ENCODE peak calls at places on chromosome 3, in nine cellular contexts. One of them, this sample, is unnamed.

GRCh38 chr3:8835385-8835784 is 66.0 kb upstream of the OXTR start:
- DNase-seq in CD4-positive, CD25-positive, alpha-beta regulatory T cell: no peak
- DNase-seq in A549: no peak
- DNase-seq in effector memory CD8-positive, alpha-beta T cell: no peak
- DNase-seq in NCI-H82: no peak
- DNase-seq in heart left ventricle: no peak
- DNase-seq in MG63: no peak
- DNase-seq in RWPE1: no peak
- DNase-seq in stimulated activated CD4-positive, alpha-beta T cell treated with anti-CD3 and anti-CD28 coated beads, Interleukin-2, amount 100 ng/mL, for 48 hours: no peak
- DNase-seq in this sample: no peak

GRCh38 chr3:17431004-17431403 is 311.4 kb downstream of the TBC1D5 start:
- DNase-seq in CD4-positive, CD25-positive, alpha-beta regulatory T cell: peak
- DNase-seq in A549: peak
- DNase-seq in effector memory CD8-positive, alpha-beta T cell: no peak
- DNase-seq in NCI-H82: peak
- DNase-seq in heart left ventricle: no peak
- DNase-seq in MG63: no peak
- DNase-seq in RWPE1: peak
- DNase-seq in stimulated activated CD4-positive, alpha-beta T cell treated with anti-CD3 and anti-CD28 coated beads, Interleukin-2, amount 100 ng/mL, for 48 hours: no peak
- DNase-seq in this sample: peak

GRCh38 chr3:14374444-14374883 is 27.9 kb upstream of the SLC6A6 start:
- DNase-seq in CD4-positive, CD25-positive, alpha-beta regulatory T cell: no peak
- DNase-seq in A549: no peak
- DNase-seq in effector memory CD8-positive, alpha-beta T cell: no peak
- DNase-seq in NCI-H82: no peak
- DNase-seq in heart left ventricle: peak
- DNase-seq in MG63: no peak
- DNase-seq in RWPE1: no peak
- DNase-seq in stimulated activated CD4-positive, alpha-beta T cell treated with anti-CD3 and anti-CD28 coated beads, Interleukin-2, amount 100 ng/mL, for 48 hours: no peak
- DNase-seq in this sample: peak

GRCh38 chr3:21226086-21226485 is 524.9 kb downstream of the ZNF385D start:
- DNase-seq in CD4-positive, CD25-positive, alpha-beta regulatory T cell: no peak
- DNase-seq in A549: no peak
- DNase-seq in effector memory CD8-positive, alpha-beta T cell: no peak
- DNase-seq in NCI-H82: no peak
- DNase-seq in heart left ventricle: peak
- DNase-seq in MG63: no peak
- DNase-seq in RWPE1: no peak
- DNase-seq in stimulated activated CD4-positive, alpha-beta T cell treated with anti-CD3 and anti-CD28 coated beads, Interleukin-2, amount 100 ng/mL, for 48 hours: no peak
- DNase-seq in this sample: no peak

GRCh38 chr3:121232309-121233225 is 313.2 kb downstream of the POLQ start:
- DNase-seq in CD4-positive, CD25-positive, alpha-beta regulatory T cell: no peak
- DNase-seq in A549: no peak
- DNase-seq in effector memory CD8-positive, alpha-beta T cell: no peak
- DNase-seq in NCI-H82: peak
- DNase-seq in heart left ventricle: no peak
- DNase-seq in MG63: no peak
- DNase-seq in RWPE1: no peak
- DNase-seq in stimulated activated CD4-positive, alpha-beta T cell treated with anti-CD3 and anti-CD28 coated beads, Interleukin-2, amount 100 ng/mL, for 48 hours: no peak
- DNase-seq in this sample: no peak

GRCh38 chr3:136093771-136094170 is 102.4 kb downstream of the MSL2 start:
- DNase-seq in CD4-positive, CD25-positive, alpha-beta regulatory T cell: no peak
- DNase-seq in A549: no peak
- DNase-seq in effector memory CD8-positive, alpha-beta T cell: no peak
- DNase-seq in NCI-H82: no peak
- DNase-seq in heart left ventricle: no peak
- DNase-seq in MG63: no peak
- DNase-seq in RWPE1: no peak
- DNase-seq in stimulated activated CD4-positive, alpha-beta T cell treated with anti-CD3 and anti-CD28 coated beads, Interleukin-2, amount 100 ng/mL, for 48 hours: no peak
- DNase-seq in this sample: no peak

GRCh38 chr3:57605683-57606082 is 8.5 kb upstream of the ARF4 start:
- DNase-seq in CD4-positive, CD25-positive, alpha-beta regulatory T cell: no peak
- DNase-seq in A549: no peak
- DNase-seq in effector memory CD8-positive, alpha-beta T cell: no peak
- DNase-seq in NCI-H82: no peak
- DNase-seq in heart left ventricle: no peak
- DNase-seq in MG63: no peak
- DNase-seq in RWPE1: no peak
- DNase-seq in stimulated activated CD4-positive, alpha-beta T cell treated with anti-CD3 and anti-CD28 coated beads, Interleukin-2, amount 100 ng/mL, for 48 hours: no peak
- DNase-seq in this sample: no peak

GRCh38 chr3:29503969-29504368 is 223.1 kb downstream of the RBMS3 start:
- DNase-seq in CD4-positive, CD25-positive, alpha-beta regulatory T cell: no peak
- DNase-seq in A549: no peak
- DNase-seq in effector memory CD8-positive, alpha-beta T cell: no peak
- DNase-seq in NCI-H82: no peak
- DNase-seq in heart left ventricle: peak
- DNase-seq in MG63: no peak
- DNase-seq in RWPE1: no peak
- DNase-seq in stimulated activated CD4-positive, alpha-beta T cell treated with anti-CD3 and anti-CD28 coated beads, Interleukin-2, amount 100 ng/mL, for 48 hours: no peak
- DNase-seq in this sample: no peak

GRCh38 chr3:101814835-101815234 is 34.5 kb upstream of the NFKBIZ start:
- DNase-seq in CD4-positive, CD25-positive, alpha-beta regulatory T cell: no peak
- DNase-seq in A549: no peak
- DNase-seq in effector memory CD8-positive, alpha-beta T cell: no peak
- DNase-seq in NCI-H82: no peak
- DNase-seq in heart left ventricle: no peak
- DNase-seq in MG63: no peak
- DNase-seq in RWPE1: no peak
- DNase-seq in stimulated activated CD4-positive, alpha-beta T cell treated with anti-CD3 and anti-CD28 coated beads, Interleukin-2, amount 100 ng/mL, for 48 hours: no peak
- DNase-seq in this sample: no peak

GRCh38 chr3:71389191-71389590 is 194.3 kb downstream of the FOXP1 start:
- DNase-seq in CD4-positive, CD25-positive, alpha-beta regulatory T cell: no peak
- DNase-seq in A549: no peak
- DNase-seq in effector memory CD8-positive, alpha-beta T cell: no peak
- DNase-seq in NCI-H82: no peak
- DNase-seq in heart left ventricle: no peak
- DNase-seq in MG63: no peak
- DNase-seq in RWPE1: no peak
- DNase-seq in stimulated activated CD4-positive, alpha-beta T cell treated with anti-CD3 and anti-CD28 coated beads, Interleukin-2, amount 100 ng/mL, for 48 hours: no peak
- DNase-seq in this sample: no peak

GRCh38 chr3:128388932-128389331 is 77.8 kb downstream of the DNAJB8 start:
- DNase-seq in CD4-positive, CD25-positive, alpha-beta regulatory T cell: no peak
- DNase-seq in A549: no peak
- DNase-seq in effector memory CD8-positive, alpha-beta T cell: no peak
- DNase-seq in NCI-H82: no peak
- DNase-seq in heart left ventricle: no peak
- DNase-seq in MG63: no peak
- DNase-seq in RWPE1: no peak
- DNase-seq in stimulated activated CD4-positive, alpha-beta T cell treated with anti-CD3 and anti-CD28 coated beads, Interleukin-2, amount 100 ng/mL, for 48 hours: no peak
- DNase-seq in this sample: no peak

GRCh38 chr3:115275897-115276296 is 128.8 kb upstream of the ZBTB20 start:
- DNase-seq in CD4-positive, CD25-positive, alpha-beta regulatory T cell: no peak
- DNase-seq in A549: no peak
- DNase-seq in effector memory CD8-positive, alpha-beta T cell: no peak
- DNase-seq in NCI-H82: no peak
- DNase-seq in heart left ventricle: no peak
- DNase-seq in MG63: no peak
- DNase-seq in RWPE1: no peak
- DNase-seq in stimulated activated CD4-positive, alpha-beta T cell treated with anti-CD3 and anti-CD28 coated beads, Interleukin-2, amount 100 ng/mL, for 48 hours: no peak
- DNase-seq in this sample: no peak

GRCh38 chr3:55341502-55342031 is 145.5 kb downstream of the WNT5A start:
- DNase-seq in CD4-positive, CD25-positive, alpha-beta regulatory T cell: no peak
- DNase-seq in A549: no peak
- DNase-seq in effector memory CD8-positive, alpha-beta T cell: no peak
- DNase-seq in NCI-H82: no peak
- DNase-seq in heart left ventricle: no peak
- DNase-seq in MG63: no peak
- DNase-seq in RWPE1: no peak
- DNase-seq in stimulated activated CD4-positive, alpha-beta T cell treated with anti-CD3 and anti-CD28 coated beads, Interleukin-2, amount 100 ng/mL, for 48 hours: no peak
- DNase-seq in this sample: no peak

GRCh38 chr3:62261800-62262199 is 111.5 kb downstream of the FEZF2 start:
- DNase-seq in CD4-positive, CD25-positive, alpha-beta regulatory T cell: no peak
- DNase-seq in A549: no peak
- DNase-seq in effector memory CD8-positive, alpha-beta T cell: no peak
- DNase-seq in NCI-H82: no peak
- DNase-seq in heart left ventricle: no peak
- DNase-seq in MG63: no peak
- DNase-seq in RWPE1: no peak
- DNase-seq in stimulated activated CD4-positive, alpha-beta T cell treated with anti-CD3 and anti-CD28 coated beads, Interleukin-2, amount 100 ng/mL, for 48 hours: no peak
- DNase-seq in this sample: no peak

GRCh38 chr3:23302276-23302675 is 99.1 kb downstream of the UBE2E2 start:
- DNase-seq in CD4-positive, CD25-positive, alpha-beta regulatory T cell: no peak
- DNase-seq in A549: no peak
- DNase-seq in effector memory CD8-positive, alpha-beta T cell: no peak
- DNase-seq in NCI-H82: no peak
- DNase-seq in heart left ventricle: no peak
- DNase-seq in MG63: no peak
- DNase-seq in RWPE1: no peak
- DNase-seq in stimulated activated CD4-positive, alpha-beta T cell treated with anti-CD3 and anti-CD28 coated beads, Interleukin-2, amount 100 ng/mL, for 48 hours: no peak
- DNase-seq in this sample: no peak

GRCh38 chr3:167120828-167121227 is 259.3 kb downstream of the ZBBX start:
- DNase-seq in CD4-positive, CD25-positive, alpha-beta regulatory T cell: no peak
- DNase-seq in A549: no peak
- DNase-seq in effector memory CD8-positive, alpha-beta T cell: no peak
- DNase-seq in NCI-H82: no peak
- DNase-seq in heart left ventricle: no peak
- DNase-seq in MG63: no peak
- DNase-seq in RWPE1: no peak
- DNase-seq in stimulated activated CD4-positive, alpha-beta T cell treated with anti-CD3 and anti-CD28 coated beads, Interleukin-2, amount 100 ng/mL, for 48 hours: no peak
- DNase-seq in this sample: no peak

GRCh38 chr3:125591116-125591755 is 4.1 kb downstream of the OSBPL11 start:
- DNase-seq in CD4-positive, CD25-positive, alpha-beta regulatory T cell: no peak
- DNase-seq in A549: no peak
- DNase-seq in effector memory CD8-positive, alpha-beta T cell: no peak
- DNase-seq in NCI-H82: peak
- DNase-seq in heart left ventricle: no peak
- DNase-seq in MG63: no peak
- DNase-seq in RWPE1: no peak
- DNase-seq in stimulated activated CD4-positive, alpha-beta T cell treated with anti-CD3 and anti-CD28 coated beads, Interleukin-2, amount 100 ng/mL, for 48 hours: no peak
- DNase-seq in this sample: no peak

GRCh38 chr3:108736821-108737220 is 20.4 kb downstream of the RETNLB start:
- DNase-seq in CD4-positive, CD25-positive, alpha-beta regulatory T cell: no peak
- DNase-seq in A549: no peak
- DNase-seq in effector memory CD8-positive, alpha-beta T cell: no peak
- DNase-seq in NCI-H82: no peak
- DNase-seq in heart left ventricle: no peak
- DNase-seq in MG63: no peak
- DNase-seq in RWPE1: peak
- DNase-seq in stimulated activated CD4-positive, alpha-beta T cell treated with anti-CD3 and anti-CD28 coated beads, Interleukin-2, amount 100 ng/mL, for 48 hours: no peak
- DNase-seq in this sample: no peak

GRCh38 chr3:131350506-131350905 is 31.1 kb upstream of the NUDT16 start:
- DNase-seq in CD4-positive, CD25-positive, alpha-beta regulatory T cell: no peak
- DNase-seq in A549: peak
- DNase-seq in effector memory CD8-positive, alpha-beta T cell: no peak
- DNase-seq in NCI-H82: no peak
- DNase-seq in heart left ventricle: no peak
- DNase-seq in MG63: peak
- DNase-seq in RWPE1: no peak
- DNase-seq in stimulated activated CD4-positive, alpha-beta T cell treated with anti-CD3 and anti-CD28 coated beads, Interleukin-2, amount 100 ng/mL, for 48 hours: no peak
- DNase-seq in this sample: no peak

GRCh38 chr3:115127208-115127607 is 19.9 kb downstream of the ZBTB20 start:
- DNase-seq in CD4-positive, CD25-positive, alpha-beta regulatory T cell: no peak
- DNase-seq in A549: no peak
- DNase-seq in effector memory CD8-positive, alpha-beta T cell: no peak
- DNase-seq in NCI-H82: no peak
- DNase-seq in heart left ventricle: no peak
- DNase-seq in MG63: no peak
- DNase-seq in RWPE1: no peak
- DNase-seq in stimulated activated CD4-positive, alpha-beta T cell treated with anti-CD3 and anti-CD28 coated beads, Interleukin-2, amount 100 ng/mL, for 48 hours: no peak
- DNase-seq in this sample: no peak

GRCh38 chr3:62936626-62937254 is 61.5 kb upstream of the CADPS start:
- DNase-seq in CD4-positive, CD25-positive, alpha-beta regulatory T cell: no peak
- DNase-seq in A549: no peak
- DNase-seq in effector memory CD8-positive, alpha-beta T cell: no peak
- DNase-seq in NCI-H82: no peak
- DNase-seq in heart left ventricle: no peak
- DNase-seq in MG63: no peak
- DNase-seq in RWPE1: no peak
- DNase-seq in stimulated activated CD4-positive, alpha-beta T cell treated with anti-CD3 and anti-CD28 coated beads, Interleukin-2, amount 100 ng/mL, for 48 hours: no peak
- DNase-seq in this sample: no peak

GRCh38 chr3:126013742-126014141 is 44.8 kb downstream of the ROPN1B start:
- DNase-seq in CD4-positive, CD25-positive, alpha-beta regulatory T cell: no peak
- DNase-seq in A549: no peak
- DNase-seq in effector memory CD8-positive, alpha-beta T cell: no peak
- DNase-seq in NCI-H82: peak
- DNase-seq in heart left ventricle: no peak
- DNase-seq in MG63: no peak
- DNase-seq in RWPE1: no peak
- DNase-seq in stimulated activated CD4-positive, alpha-beta T cell treated with anti-CD3 and anti-CD28 coated beads, Interleukin-2, amount 100 ng/mL, for 48 hours: no peak
- DNase-seq in this sample: no peak

GRCh38 chr3:185631108-185631507 is 45.0 kb downstream of the SENP2 start:
- DNase-seq in CD4-positive, CD25-positive, alpha-beta regulatory T cell: no peak
- DNase-seq in A549: no peak
- DNase-seq in effector memory CD8-positive, alpha-beta T cell: no peak
- DNase-seq in NCI-H82: no peak
- DNase-seq in heart left ventricle: no peak
- DNase-seq in MG63: no peak
- DNase-seq in RWPE1: no peak
- DNase-seq in stimulated activated CD4-positive, alpha-beta T cell treated with anti-CD3 and anti-CD28 coated beads, Interleukin-2, amount 100 ng/mL, for 48 hours: no peak
- DNase-seq in this sample: no peak

This sample was measured in Caki2.